ENCODE peak calls at places on chromosomes 16 and 17, in ten cellular contexts. W, E, Y, V, I, M, F, P, C and N are unnamed samples.

GRCh38 chr16:48137822-48138221 is 18.0 kb downstream of the ABCC12 start:
- DNase-seq in W (no peak), E (no peak), Y (no peak), V (no peak), I (no peak), M (no peak), F (no peak), P (no peak), C (no peak), N (no peak)

GRCh38 chr17:73883175-73883574 is 238.9 kb upstream of the SDK2 start:
- DNase-seq in W (no peak), E (no peak), Y (peak; percentile 17), V (no peak), I (no peak), M (no peak), F (no peak), P (no peak), C (no peak), N (no peak)

GRCh38 chr16:56356276-56357241 is 68.8 kb downstream of the AMFR start:
- DNase-seq in W (no peak), E (peak; percentile 41), Y (peak; percentile 96), V (peak; percentile 85), I (peak; percentile 34), M (no peak), F (peak; percentile 67), P (peak; percentile 51), C (peak; percentile 53), N (peak; percentile 82)

GRCh38 chr16:66026211-66026610 is 340.3 kb upstream of the CDH5 start:
- DNase-seq in W (no peak), E (no peak), Y (no peak), V (no peak), I (no peak), M (no peak), F (no peak), P (no peak), C (no peak), N (no peak)

GRCh38 chr17:12545877-12546513 is 119.7 kb upstream of the MYOCD start:
- DNase-seq in W (no peak), E (no peak), Y (peak; percentile 73), V (peak; percentile 46), I (no peak), M (no peak), F (peak; percentile 9), P (no peak), C (no peak), N (peak; percentile 80)

GRCh38 chr16:14205666-14206065 is 134.5 kb downstream of the MRTFB start:
- DNase-seq in W (no peak), E (no peak), Y (no peak), V (no peak), I (no peak), M (no peak), F (no peak), P (no peak), C (no peak), N (no peak)

GRCh38 chr16:15699819-15700218 is 49.8 kb downstream of the NDE1 start:
- DNase-seq in W (no peak), E (no peak), Y (peak; percentile 9), V (no peak), I (no peak), M (no peak), F (no peak), P (no peak), C (no peak), N (no peak)

GRCh38 chr17:70608193-70608592 is 438.9 kb downstream of the KCNJ2 start:
- DNase-seq in W (no peak), E (no peak), Y (no peak), V (no peak), I (no peak), M (no peak), F (no peak), P (no peak), C (no peak), N (no peak)

GRCh38 chr16:24700549-24701392 is 28.7 kb upstream of the TNRC6A start:
- DNase-seq in W (peak; percentile 39), E (no peak), Y (peak; percentile 90), V (peak; percentile 73), I (no peak), M (peak; percentile 85), F (no peak), P (no peak), C (no peak), N (peak; percentile 98)

GRCh38 chr17:57577751-57578607 is 167.1 kb downstream of the CCDC182 start:
- DNase-seq in W (no peak), E (no peak), Y (no peak), V (peak; percentile 72), I (no peak), M (no peak), F (no peak), P (no peak), C (no peak), N (peak; percentile 38)

GRCh38 chr17:82704886-82705285 is 6.4 kb upstream of the RAB40B start:
- DNase-seq in W (no peak), E (no peak), Y (no peak), V (no peak), I (no peak), M (no peak), F (no peak), P (no peak), C (no peak), N (no peak)

GRCh38 chr16:66886346-66886745 is 6.0 kb downstream of the PDP2 start:
- DNase-seq in W (no peak), E (no peak), Y (no peak), V (no peak), I (no peak), M (no peak), F (no peak), P (no peak), C (no peak), N (no peak)

GRCh38 chr16:49452568-49452967 is 79.0 kb downstream of the C16orf78 start:
- DNase-seq in W (no peak), E (no peak), Y (peak; percentile 72), V (no peak), I (no peak), M (no peak), F (no peak), P (no peak), C (no peak), N (no peak)

GRCh38 chr17:81207610-81208581 is 14.9 kb downstream of the CEP131 start:
- DNase-seq in W (no peak), E (no peak), Y (peak; percentile 81), V (no peak), I (no peak), M (no peak), F (no peak), P (no peak), C (no peak), N (no peak)

GRCh38 chr16:80723091-80723490 is 81.3 kb downstream of the CDYL2 start:
- DNase-seq in W (no peak), E (no peak), Y (no peak), V (no peak), I (no peak), M (no peak), F (no peak), P (no peak), C (no peak), N (no peak)

GRCh38 chr17:42472709-42473521 is 14.2 kb downstream of the ATP6V0A1 start:
- DNase-seq in W (no peak), E (no peak), Y (no peak), V (no peak), I (no peak), M (no peak), F (no peak), P (no peak), C (no peak), N (peak; percentile 49)

GRCh38 chr17:39406951-39407350 is 5.5 kb upstream of the FBXL20 start:
- DNase-seq in W (no peak), E (no peak), Y (no peak), V (no peak), I (no peak), M (no peak), F (no peak), P (no peak), C (no peak), N (no peak)

GRCh38 chr17:45783593-45784292 is 377 bp upstream of the CRHR1 start:
- DNase-seq in W (peak; percentile 30), E (no peak), Y (peak; percentile 90), V (no peak), I (no peak), M (no peak), F (no peak), P (no peak), C (peak; percentile 45), N (no peak)

GRCh38 chr16:22705799-22706198 is 108.2 kb upstream of the HS3ST2 start:
- DNase-seq in W (no peak), E (no peak), Y (no peak), V (no peak), I (no peak), M (no peak), F (no peak), P (no peak), C (no peak), N (no peak)

GRCh38 chr17:78325076-78325712 is 34.7 kb downstream of the SOCS3 start:
- DNase-seq in W (no peak), E (no peak), Y (no peak), V (no peak), I (no peak), M (no peak), F (no peak), P (no peak), C (no peak), N (no peak)

GRCh38 chr17:67521773-67522069 is 144.6 kb downstream of the PITPNC1 start:
- DNase-seq in W (no peak), E (no peak), Y (no peak), V (no peak), I (no peak), M (no peak), F (no peak), P (no peak), C (no peak), N (no peak)

GRCh38 chr16:67975321-67976105 is 4.8 kb downstream of the DPEP3 start:
- DNase-seq in W (no peak), E (no peak), Y (no peak), V (no peak), I (no peak), M (no peak), F (no peak), P (no peak), C (no peak), N (no peak)

GRCh38 chr17:1312261-1312870 is 32.9 kb downstream of the TRARG1 start:
- DNase-seq in W (no peak), E (no peak), Y (peak; percentile 89), V (no peak), I (no peak), M (no peak), F (no peak), P (no peak), C (no peak), N (no peak)

GRCh38 chr16:50300942-50301625 is 34.7 kb downstream of the ADCY7 start:
- DNase-seq in W (no peak), E (no peak), Y (no peak), V (no peak), I (no peak), M (no peak), F (no peak), P (no peak), C (no peak), N (no peak)

GRCh38 chr16:48612621-48613020 is 2.6 kb upstream of the N4BP1 start:
- DNase-seq in W (no peak), E (no peak), Y (no peak), V (no peak), I (no peak), M (no peak), F (no peak), P (no peak), C (no peak), N (no peak)

GRCh38 chr17:55793272-55793671 is 42.4 kb downstream of the PCTP start:
- DNase-seq in W (no peak), E (no peak), Y (no peak), V (no peak), I (no peak), M (no peak), F (no peak), P (no peak), C (no peak), N (no peak)

GRCh38 chr17:7440113-7440822 is 956 bp downstream of the FGF11 start:
- DNase-seq in W (no peak), E (peak; percentile 36), Y (no peak), V (peak; percentile 73), I (no peak), M (no peak), F (no peak), P (no peak), C (no peak), N (peak; percentile 25)

GRCh38 chr17:75476752-75477492 is 20.5 kb downstream of the TMEM94 start:
- DNase-seq in W (no peak), E (no peak), Y (peak; percentile 76), V (peak; percentile 29), I (no peak), M (no peak), F (no peak), P (no peak), C (no peak), N (no peak)